ENCODE peak calls at places on chromosomes 5 and 9, in seven cellular contexts. Y, T, Z, B, U, K and C are unnamed samples.

GRCh38 chr9:82410891-82411290 is 422.3 kb downstream of the SPATA31D1 start:
- DNase-seq in U (no peak), Y (no peak), B (no peak), K (no peak), T (no peak), Z (no peak), C (no peak)

GRCh38 chr9:8412327-8412726 is 612.7 kb upstream of the DMAC1 start:
- DNase-seq in U (no peak), Y (no peak), T (no peak), Z (no peak), K (no peak), B (no peak), C (no peak)

GRCh38 chr5:126483156-126483555 is 59.9 kb downstream of the GRAMD2B start:
- DNase-seq in K (no peak), T (no peak), Z (no peak), U (no peak), Y (no peak), B (no peak), C (no peak)

GRCh38 chr9:110105107-110105506 is 102.9 kb downstream of the C9orf152 start:
- DNase-seq in K (no peak), Z (peak), T (no peak), B (no peak), U (peak), Y (no peak), C (no peak)

GRCh38 chr5:40736103-40736875 is 19.5 kb downstream of the TTC33 start:
- DNase-seq in B (no peak), Y (no peak), U (peak), K (no peak), Z (peak), T (no peak), C (no peak)

GRCh38 chr5:33272288-33272687 is 168.5 kb upstream of the TARS1 start:
- DNase-seq in T (no peak), U (peak), Z (peak), K (no peak), B (no peak), Y (no peak), C (no peak)

GRCh38 chr5:75055727-75056144 is 3.4 kb upstream of the GCNT4 start:
- DNase-seq in K (no peak), T (peak), B (no peak), Z (peak), Y (no peak), U (peak), C (no peak)

GRCh38 chr9:122109035-122109813 is 16.1 kb upstream of the TTLL11 start:
- DNase-seq in Z (no peak), U (no peak), T (no peak), K (no peak), B (no peak), Y (no peak), C (no peak)

GRCh38 chr9:29214702-29215248 is 1641.5 kb upstream of the C9orf72 start:
- DNase-seq in B (no peak), Z (no peak), K (no peak), Y (peak), U (no peak), T (peak), C (peak)

GRCh38 chr5:132433141-132433540 is 57.4 kb downstream of the IRF1 start:
- DNase-seq in U (no peak), T (no peak), Y (no peak), Z (no peak), B (no peak), K (no peak), C (no peak)

GRCh38 chr9:108786756-108787663 is 68.8 kb downstream of the ACTL7B start:
- DNase-seq in U (no peak), Y (no peak), Z (peak), K (no peak), B (no peak), T (no peak), C (no peak)

GRCh38 chr5:79436224-79436623 is 77.7 kb downstream of the HOMER1 start:
- DNase-seq in Z (peak), U (peak), B (no peak), K (no peak), Y (no peak), T (no peak), C (no peak)

GRCh38 chr9:18542837-18543405 is 69.0 kb downstream of the ADAMTSL1 start:
- DNase-seq in U (peak), Z (peak), B (no peak), T (no peak), K (no peak), Y (no peak), C (no peak)

GRCh38 chr9:89553451-89554020 is 51.3 kb upstream of the GADD45G start:
- DNase-seq in Y (no peak), K (no peak), U (no peak), T (no peak), B (no peak), Z (no peak), C (no peak)

DNA sequence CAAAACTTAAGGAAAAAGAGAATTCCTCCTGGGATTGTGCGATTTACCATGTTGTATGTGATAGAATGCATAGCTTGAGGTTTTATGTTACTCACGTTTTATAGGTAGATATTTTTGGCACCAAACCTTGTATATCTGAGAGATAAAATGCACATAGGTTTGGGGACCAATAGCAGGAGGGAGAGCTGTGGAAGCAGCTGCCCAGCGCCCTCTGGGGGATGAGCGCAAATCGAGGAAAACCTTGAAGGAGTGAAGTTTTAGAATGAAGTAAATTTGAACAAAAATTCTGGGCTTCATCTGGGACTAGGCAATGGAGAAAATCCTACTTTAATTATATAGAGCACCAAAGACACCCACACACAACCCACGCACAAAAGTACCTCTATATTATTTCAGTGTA is 197.0 kb downstream of the ADCY2 start:
- DNase-seq in B (no peak), Z (no peak), T (no peak), U (no peak), K (no peak), Y (peak), C (peak)
- TF ChIP-seq CTCF in B (no peak), Z (no peak), T (peak), U (peak), K (no peak), Y (peak), C (peak)

DNA sequence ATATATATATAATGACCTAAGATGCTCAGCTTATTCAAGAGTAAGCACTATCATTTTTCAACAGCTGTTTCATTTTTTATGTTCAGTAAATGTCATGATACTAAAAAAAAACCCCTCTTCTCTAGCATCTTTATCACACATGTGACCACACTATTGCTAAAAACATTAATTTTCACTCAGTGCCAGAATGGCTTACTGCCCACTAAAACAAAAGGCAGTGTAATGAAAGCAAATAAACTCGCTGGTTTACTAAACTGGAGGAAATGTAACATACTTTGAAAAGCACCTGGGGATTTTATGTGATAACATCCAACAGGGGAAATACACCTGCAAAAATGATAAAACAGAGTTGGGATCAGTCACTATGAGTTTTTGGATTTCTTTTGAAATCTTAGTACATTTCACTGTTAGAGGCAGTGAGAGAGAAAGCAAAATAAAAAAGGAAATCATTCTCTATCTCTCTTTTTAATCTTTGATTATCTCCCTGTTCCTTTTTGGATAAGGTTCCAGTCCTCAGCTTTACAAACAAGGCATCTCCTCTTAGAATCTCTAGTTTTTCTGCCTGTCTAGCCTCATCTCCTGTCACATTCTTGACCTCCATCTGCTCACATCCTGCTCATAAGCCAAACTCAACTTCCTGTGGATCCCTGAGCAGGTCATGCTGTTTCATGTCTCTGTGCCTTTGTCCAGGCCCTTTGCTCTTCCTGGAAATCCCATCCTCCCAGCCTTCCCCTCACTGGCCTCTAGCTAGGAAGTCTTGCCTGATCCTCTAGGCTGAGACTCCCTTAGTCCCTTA is 338.0 kb downstream of the MAN2A1 start:
- DNase-seq in U (no peak), T (no peak), K (no peak), B (no peak), Z (peak), Y (no peak), C (no peak)
- TF ChIP-seq CTCF in U (no peak), T (no peak), K (no peak), B (no peak), Z (no peak), Y (no peak), C (no peak)

GRCh38 chr5:88690619-88691560 is 192.1 kb downstream of the MEF2C start:
- DNase-seq in K (no peak), Y (peak), B (peak), U (peak), Z (peak), T (peak), C (peak)
- TF ChIP-seq CTCF in K (peak), Y (peak), B (peak), U (peak), Z (peak), T (peak), C (peak)

GRCh38 chr5:88141695-88141979 is 127.0 kb downstream of the TMEM161B start:
- DNase-seq in B (no peak), U (no peak), Z (no peak), T (no peak), Y (no peak), K (no peak), C (no peak)
- TF ChIP-seq CTCF in B (no peak), U (peak), Z (no peak), T (no peak), Y (peak), K (no peak), C (no peak)

GRCh38 chr9:100355561-100355960 is 2.8 kb upstream of the TEX10 start:
- DNase-seq in B (no peak), Y (no peak), K (no peak), Z (no peak), U (no peak), T (no peak), C (no peak)
- TF ChIP-seq CTCF in B (no peak), Y (no peak), K (no peak), Z (no peak), U (no peak), T (no peak), C (no peak)

GRCh38 chr5:27494845-27495244 is 456.5 kb upstream of the CDH9 start:
- DNase-seq in T (no peak), Z (peak), B (no peak), K (no peak), Y (no peak), U (no peak), C (no peak)
- TF ChIP-seq CTCF in T (no peak), Z (no peak), B (no peak), K (no peak), Y (no peak), U (no peak), C (no peak)

GRCh38 chr5:93596676-93597441 is 13.8 kb downstream of the NR2F1 start:
- DNase-seq in Y (no peak), K (no peak), T (peak), B (no peak), Z (no peak), U (no peak), C (peak)
- TF ChIP-seq CTCF in Y (peak), K (no peak), T (peak), B (no peak), Z (no peak), U (no peak), C (peak)

GRCh38 chr9:130692365-130692764 is 1.2 kb upstream of the EXOSC2 start:
- DNase-seq in B (no peak), T (peak), Y (peak), Z (no peak), K (no peak), U (no peak), C (peak)
- TF ChIP-seq CTCF in B (no peak), T (peak), Y (peak), Z (no peak), K (no peak), U (peak), C (peak)